ENCODE peak calls at places on chromosomes 7 and 10, in six cellular contexts. One of them, this sample, is unnamed.

GRCh38 chr7:51070163-51070562 is 246.4 kb downstream of the COBL start:
- DNase-seq in endothelial cell of umbilical vein: peak; percentile 70
- DNase-seq in omental fat pad: no peak
- DNase-seq in fibroblast of mammary gland: peak; percentile 25
- DNase-seq in Peyer's patch: no peak
- DNase-seq in foreskin fibroblast: no peak
- DNase-seq in this sample: no peak

GRCh38 chr10:108465871-108466641 is 1301.5 kb upstream of the SORCS1 start:
- DNase-seq in Peyer's patch: no peak
- DNase-seq in foreskin fibroblast: no peak
- DNase-seq in fibroblast of mammary gland: peak; percentile 32
- DNase-seq in omental fat pad: no peak
- DNase-seq in endothelial cell of umbilical vein: no peak
- DNase-seq in this sample: no peak

GRCh38 chr7:30065746-30066145 is 37.5 kb downstream of the PLEKHA8 start:
- DNase-seq in endothelial cell of umbilical vein: no peak
- DNase-seq in foreskin fibroblast: no peak
- DNase-seq in omental fat pad: no peak
- DNase-seq in fibroblast of mammary gland: no peak
- DNase-seq in Peyer's patch: no peak
- DNase-seq in this sample: no peak

GRCh38 chr7:18313970-18314369 is 181.6 kb upstream of the HDAC9 start:
- DNase-seq in omental fat pad: no peak
- DNase-seq in foreskin fibroblast: no peak
- DNase-seq in fibroblast of mammary gland: no peak
- DNase-seq in endothelial cell of umbilical vein: no peak
- DNase-seq in Peyer's patch: no peak
- DNase-seq in this sample: no peak

GRCh38 chr10:17138450-17139062 is 8.9 kb upstream of the CUBN start:
- DNase-seq in Peyer's patch: no peak
- DNase-seq in fibroblast of mammary gland: no peak
- DNase-seq in foreskin fibroblast: no peak
- DNase-seq in omental fat pad: no peak
- DNase-seq in endothelial cell of umbilical vein: no peak
- DNase-seq in this sample: no peak

GRCh38 chr10:118343115-118343514 is 991 bp upstream of the FAM204A start:
- DNase-seq in omental fat pad: no peak
- DNase-seq in endothelial cell of umbilical vein: no peak
- DNase-seq in Peyer's patch: no peak
- DNase-seq in foreskin fibroblast: peak; percentile 19
- DNase-seq in fibroblast of mammary gland: peak; percentile 69
- DNase-seq in this sample: no peak

GRCh38 chr10:10870523-10871241 is 147.0 kb upstream of the CELF2 start:
- DNase-seq in fibroblast of mammary gland: peak; percentile 38
- DNase-seq in endothelial cell of umbilical vein: no peak
- DNase-seq in omental fat pad: no peak
- DNase-seq in foreskin fibroblast: no peak
- DNase-seq in Peyer's patch: no peak
- DNase-seq in this sample: no peak

GRCh38 chr10:97690138-97690537 is 3.1 kb upstream of the AVPI1 start:
- DNase-seq in foreskin fibroblast: no peak
- DNase-seq in omental fat pad: no peak
- DNase-seq in endothelial cell of umbilical vein: no peak
- DNase-seq in fibroblast of mammary gland: peak; percentile 27
- DNase-seq in Peyer's patch: no peak
- DNase-seq in this sample: no peak

GRCh38 chr7:24978837-24979469 is 1.0 kb downstream of the OSBPL3 start:
- DNase-seq in fibroblast of mammary gland: no peak
- DNase-seq in omental fat pad: no peak
- DNase-seq in foreskin fibroblast: no peak
- DNase-seq in Peyer's patch: no peak
- DNase-seq in endothelial cell of umbilical vein: no peak
- DNase-seq in this sample: no peak

GRCh38 chr7:25849361-25850184 is 302.4 kb upstream of the NFE2L3 start:
- DNase-seq in omental fat pad: no peak
- DNase-seq in endothelial cell of umbilical vein: peak; percentile 90
- DNase-seq in Peyer's patch: no peak
- DNase-seq in fibroblast of mammary gland: peak; percentile 98
- DNase-seq in foreskin fibroblast: peak; percentile 86
- DNase-seq in this sample: no peak

GRCh38 chr10:6838118-6838517 is 258.0 kb upstream of the PRKCQ start:
- DNase-seq in fibroblast of mammary gland: peak; percentile 11
- DNase-seq in endothelial cell of umbilical vein: no peak
- DNase-seq in omental fat pad: no peak
- DNase-seq in Peyer's patch: no peak
- DNase-seq in foreskin fibroblast: no peak
- DNase-seq in this sample: no peak

GRCh38 chr7:81074406-81074805 is 155.6 kb upstream of the SEMA3C start:
- DNase-seq in foreskin fibroblast: no peak
- DNase-seq in Peyer's patch: no peak
- DNase-seq in endothelial cell of umbilical vein: no peak
- DNase-seq in fibroblast of mammary gland: no peak
- DNase-seq in omental fat pad: no peak
- DNase-seq in this sample: no peak

GRCh38 chr7:127588019-127588696 is at the start of gene ARF5:
- DNase-seq in Peyer's patch: peak; percentile 81
- DNase-seq in fibroblast of mammary gland: peak; percentile 63
- DNase-seq in endothelial cell of umbilical vein: peak; percentile 90
- DNase-seq in omental fat pad: peak; percentile 43
- DNase-seq in foreskin fibroblast: peak; percentile 79
- DNase-seq in this sample: peak; percentile 90

GRCh38 chr10:12887780-12888179 is 113.7 kb downstream of the CCDC3 start:
- DNase-seq in foreskin fibroblast: no peak
- DNase-seq in omental fat pad: no peak
- DNase-seq in endothelial cell of umbilical vein: no peak
- DNase-seq in Peyer's patch: no peak
- DNase-seq in fibroblast of mammary gland: no peak
- DNase-seq in this sample: no peak

GRCh38 chr7:102230593-102230992 is 56.1 kb upstream of the SH2B2 start:
- DNase-seq in fibroblast of mammary gland: peak; percentile 73
- DNase-seq in omental fat pad: no peak
- DNase-seq in Peyer's patch: no peak
- DNase-seq in endothelial cell of umbilical vein: no peak
- DNase-seq in foreskin fibroblast: peak; percentile 62
- DNase-seq in this sample: no peak

GRCh38 chr7:86926732-86927131 is 132.7 kb downstream of the ELAPOR2 start:
- DNase-seq in fibroblast of mammary gland: peak; percentile 71
- DNase-seq in omental fat pad: no peak
- DNase-seq in foreskin fibroblast: peak; percentile 47
- DNase-seq in endothelial cell of umbilical vein: peak; percentile 58
- DNase-seq in Peyer's patch: peak; percentile 20
- DNase-seq in this sample: no peak

GRCh38 chr7:37408885-37409248 is 39.8 kb downstream of the ELMO1 start:
- DNase-seq in omental fat pad: no peak
- DNase-seq in Peyer's patch: peak; percentile 29
- DNase-seq in foreskin fibroblast: no peak
- DNase-seq in endothelial cell of umbilical vein: peak; percentile 61
- DNase-seq in fibroblast of mammary gland: no peak
- DNase-seq in this sample: no peak

GRCh38 chr10:111323567-111323966 is 246.7 kb downstream of the ADRA2A start:
- DNase-seq in Peyer's patch: no peak
- DNase-seq in fibroblast of mammary gland: peak; percentile 1
- DNase-seq in omental fat pad: no peak
- DNase-seq in foreskin fibroblast: no peak
- DNase-seq in endothelial cell of umbilical vein: no peak
- DNase-seq in this sample: no peak
- TF ChIP-seq CTCF in Peyer's patch: peak; percentile 24
- TF ChIP-seq CTCF in fibroblast of mammary gland: no peak
- TF ChIP-seq CTCF in omental fat pad: no peak
- TF ChIP-seq CTCF in foreskin fibroblast: peak; percentile 6
- TF ChIP-seq CTCF in endothelial cell of umbilical vein: no peak
- TF ChIP-seq CTCF in this sample: no peak

DNA sequence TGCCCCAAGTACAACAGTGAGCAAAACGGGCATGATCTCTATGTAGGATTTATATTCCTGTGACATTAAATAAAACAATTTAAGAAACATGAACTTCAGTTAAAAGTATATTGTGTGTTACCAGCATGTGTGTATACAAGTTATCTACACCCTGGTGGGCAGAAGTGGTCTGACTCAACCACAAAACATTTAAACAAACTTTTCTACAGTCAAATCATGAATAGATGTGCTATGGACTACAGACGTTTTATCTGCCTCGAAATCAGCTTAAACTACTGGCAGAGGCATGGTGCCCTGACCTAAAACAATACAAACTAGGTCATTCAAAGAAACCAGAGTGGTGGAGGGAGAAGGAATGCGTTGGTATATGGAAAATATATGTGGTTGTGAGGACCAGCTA is 3.6 kb downstream of the ARL3 start:
- DNase-seq in foreskin fibroblast: peak; percentile 64
- DNase-seq in fibroblast of mammary gland: peak; percentile 63
- DNase-seq in omental fat pad: no peak
- DNase-seq in Peyer's patch: no peak
- DNase-seq in endothelial cell of umbilical vein: peak; percentile 52
- DNase-seq in this sample: no peak
- TF ChIP-seq CTCF in foreskin fibroblast: no peak
- TF ChIP-seq CTCF in fibroblast of mammary gland: peak; percentile 16
- TF ChIP-seq CTCF in omental fat pad: no peak
- TF ChIP-seq CTCF in Peyer's patch: no peak
- TF ChIP-seq CTCF in endothelial cell of umbilical vein: no peak
- TF ChIP-seq CTCF in this sample: no peak

DNA sequence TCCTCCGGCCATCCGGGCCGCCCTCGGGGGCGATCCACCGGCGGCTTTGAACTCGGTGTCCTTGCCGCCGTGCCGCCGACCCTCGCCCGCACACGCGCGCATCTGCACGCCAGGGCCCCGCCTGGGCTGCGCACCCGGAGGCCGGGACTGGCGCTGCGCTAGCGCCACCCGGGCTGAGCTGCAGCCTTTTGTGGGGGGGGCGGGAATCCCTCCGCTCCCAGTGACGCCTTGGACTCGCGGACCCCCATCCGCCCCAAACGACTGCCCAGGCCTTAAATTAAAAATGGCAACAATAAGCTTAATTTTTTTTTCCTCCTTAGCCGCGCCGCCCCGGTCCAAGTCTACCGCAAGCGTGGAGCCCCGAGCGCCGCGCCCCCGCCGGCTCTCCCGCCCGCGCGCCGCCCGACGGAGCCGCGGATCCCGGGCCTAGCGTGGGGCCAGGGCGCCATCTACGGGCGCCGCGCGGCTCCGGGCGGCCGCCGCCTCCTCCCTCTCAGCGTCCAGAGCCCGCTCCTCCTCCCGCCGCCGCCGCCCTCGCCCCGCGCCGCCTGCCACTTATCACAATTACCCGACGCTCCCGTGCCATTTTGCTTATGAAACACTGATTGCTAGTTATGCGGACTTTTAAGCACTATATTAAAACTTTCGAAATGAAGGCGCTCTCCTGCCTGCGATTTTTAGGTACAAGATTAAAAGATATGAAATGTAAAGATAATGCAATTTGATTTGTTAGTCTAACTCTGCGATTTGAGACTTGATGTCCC is 7.5 kb upstream of the EBF3 start:
- DNase-seq in Peyer's patch: no peak
- DNase-seq in omental fat pad: no peak
- DNase-seq in fibroblast of mammary gland: peak; percentile 39
- DNase-seq in foreskin fibroblast: peak; percentile 59
- DNase-seq in endothelial cell of umbilical vein: peak; percentile 35
- DNase-seq in this sample: no peak
- TF ChIP-seq CTCF in Peyer's patch: peak; percentile 62
- TF ChIP-seq CTCF in omental fat pad: no peak
- TF ChIP-seq CTCF in fibroblast of mammary gland: no peak
- TF ChIP-seq CTCF in foreskin fibroblast: peak; percentile 4
- TF ChIP-seq CTCF in endothelial cell of umbilical vein: peak; percentile 50
- TF ChIP-seq CTCF in this sample: no peak

GRCh38 chr10:107169516-107169915 is 5.0 kb upstream of the SORCS1 start:
- DNase-seq in omental fat pad: no peak
- DNase-seq in endothelial cell of umbilical vein: no peak
- DNase-seq in Peyer's patch: no peak
- DNase-seq in foreskin fibroblast: no peak
- DNase-seq in fibroblast of mammary gland: no peak
- DNase-seq in this sample: no peak
- TF ChIP-seq CTCF in omental fat pad: no peak
- TF ChIP-seq CTCF in endothelial cell of umbilical vein: no peak
- TF ChIP-seq CTCF in Peyer's patch: no peak
- TF ChIP-seq CTCF in foreskin fibroblast: no peak
- TF ChIP-seq CTCF in fibroblast of mammary gland: no peak
- TF ChIP-seq CTCF in this sample: no peak

DNA sequence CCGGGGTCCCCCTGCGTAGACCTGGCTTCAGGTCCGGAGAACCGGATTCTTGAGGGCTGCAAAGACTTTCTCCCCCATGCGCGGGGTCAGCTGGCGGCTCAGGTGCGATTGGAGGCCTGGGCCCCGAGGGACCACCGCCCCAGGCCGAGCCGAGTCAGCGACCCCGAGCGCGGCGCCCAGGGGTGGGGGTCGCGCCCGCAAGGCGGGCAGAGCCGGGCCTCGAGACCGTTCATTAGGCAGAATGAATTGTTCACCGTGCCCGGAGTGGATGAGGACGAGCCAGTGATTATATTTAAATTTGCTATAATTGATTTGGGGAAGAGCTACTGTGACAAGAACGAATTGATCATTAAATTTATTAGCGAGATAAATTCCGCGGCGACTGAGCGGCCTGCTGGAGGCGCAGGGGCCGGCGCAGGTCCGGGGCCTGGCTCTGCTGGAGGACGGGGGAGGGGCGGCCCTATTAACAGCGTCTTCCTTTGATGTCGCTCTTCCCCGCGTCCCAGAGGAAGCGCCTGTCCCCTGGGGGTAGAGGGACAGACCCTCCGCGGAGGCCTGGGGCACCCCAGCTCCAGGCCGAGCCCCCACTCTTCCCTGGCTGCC is 7.5 kb downstream of the MNX1 start:
- DNase-seq in fibroblast of mammary gland: no peak
- DNase-seq in endothelial cell of umbilical vein: no peak
- DNase-seq in Peyer's patch: no peak
- DNase-seq in omental fat pad: no peak
- DNase-seq in foreskin fibroblast: no peak
- DNase-seq in this sample: no peak
- TF ChIP-seq CTCF in fibroblast of mammary gland: no peak
- TF ChIP-seq CTCF in endothelial cell of umbilical vein: no peak
- TF ChIP-seq CTCF in Peyer's patch: no peak
- TF ChIP-seq CTCF in omental fat pad: no peak
- TF ChIP-seq CTCF in foreskin fibroblast: no peak
- TF ChIP-seq CTCF in this sample: no peak

GRCh38 chr10:106722524-106722923 is 442.0 kb downstream of the SORCS1 start:
- DNase-seq in fibroblast of mammary gland: no peak
- DNase-seq in foreskin fibroblast: no peak
- DNase-seq in endothelial cell of umbilical vein: no peak
- DNase-seq in Peyer's patch: no peak
- DNase-seq in omental fat pad: no peak
- DNase-seq in this sample: no peak
- TF ChIP-seq CTCF in fibroblast of mammary gland: no peak
- TF ChIP-seq CTCF in foreskin fibroblast: no peak
- TF ChIP-seq CTCF in endothelial cell of umbilical vein: no peak
- TF ChIP-seq CTCF in Peyer's patch: no peak
- TF ChIP-seq CTCF in omental fat pad: no peak
- TF ChIP-seq CTCF in this sample: no peak

This sample was measured in activated B cell treated with CpG ODN at 0.5 μM for 24 hours.